ENCODE peak calls at places on chromosomes 4 and X, in five cellular contexts. One of them, this sample, is unnamed.

GRCh38 chr4:102734591-102735385 is 26.0 kb downstream of the MANBA start:
- DNase-seq in cardiac muscle cell: no peak
- DNase-seq in epithelial cell of proximal tubule: no peak
- DNase-seq in PC-9: no peak
- DNase-seq in uterus: no peak
- DNase-seq in this sample: no peak

GRCh38 chr4:153676984-153677383 is 7.1 kb upstream of the TLR2 start:
- DNase-seq in PC-9: no peak
- DNase-seq in uterus: no peak
- DNase-seq in cardiac muscle cell: no peak
- DNase-seq in epithelial cell of proximal tubule: peak; percentile 65
- DNase-seq in this sample: no peak

GRCh38 chr4:182795446-182796238 is 121.5 kb downstream of the DCTD start:
- DNase-seq in uterus: no peak
- DNase-seq in epithelial cell of proximal tubule: no peak
- DNase-seq in PC-9: no peak
- DNase-seq in cardiac muscle cell: peak; percentile 52
- DNase-seq in this sample: no peak

GRCh38 chr4:120977435-120977997 is 55.0 kb upstream of the PRDM5 start:
- DNase-seq in cardiac muscle cell: no peak
- DNase-seq in epithelial cell of proximal tubule: peak; percentile 38
- DNase-seq in PC-9: no peak
- DNase-seq in uterus: no peak
- DNase-seq in this sample: no peak

GRCh38 chr4:83075696-83076095 is 38.8 kb downstream of the PLAC8 start:
- DNase-seq in epithelial cell of proximal tubule: peak; percentile 7
- DNase-seq in PC-9: no peak
- DNase-seq in cardiac muscle cell: no peak
- DNase-seq in uterus: no peak
- DNase-seq in this sample: no peak

GRCh38 chr4:139672215-139672614 is 6.6 kb downstream of the MGST2 start:
- DNase-seq in epithelial cell of proximal tubule: no peak
- DNase-seq in cardiac muscle cell: no peak
- DNase-seq in uterus: no peak
- DNase-seq in PC-9: no peak
- DNase-seq in this sample: no peak

GRCh38 chr4:60201052-60201673 is 999.0 kb upstream of the ADGRL3 start:
- DNase-seq in epithelial cell of proximal tubule: peak; percentile 12
- DNase-seq in PC-9: no peak
- DNase-seq in cardiac muscle cell: peak; percentile 80
- DNase-seq in uterus: no peak
- DNase-seq in this sample: no peak

GRCh38 chrX:17438221-17438620 is 63.2 kb downstream of the NHS start:
- DNase-seq in epithelial cell of proximal tubule: no peak
- DNase-seq in uterus: no peak
- DNase-seq in cardiac muscle cell: no peak
- DNase-seq in PC-9: no peak
- DNase-seq in this sample: no peak

GRCh38 chr4:185893500-185893899 is 81.5 kb upstream of the SORBS2 start:
- DNase-seq in uterus: no peak
- DNase-seq in epithelial cell of proximal tubule: no peak
- DNase-seq in cardiac muscle cell: no peak
- DNase-seq in PC-9: no peak
- DNase-seq in this sample: no peak

GRCh38 chr4:87717276-87718031 is 67.4 kb downstream of the DMP1 start:
- DNase-seq in uterus: no peak
- DNase-seq in cardiac muscle cell: no peak
- DNase-seq in epithelial cell of proximal tubule: no peak
- DNase-seq in PC-9: no peak
- DNase-seq in this sample: no peak

GRCh38 chr4:145619639-145619996 is 433 bp downstream of the MMAA start:
- DNase-seq in PC-9: peak; percentile 40
- DNase-seq in epithelial cell of proximal tubule: peak; percentile 81
- DNase-seq in uterus: peak; percentile 36
- DNase-seq in cardiac muscle cell: peak; percentile 31
- DNase-seq in this sample: no peak

GRCh38 chr4:77881460-77882295 is 19.0 kb downstream of the MRPL1 start:
- DNase-seq in epithelial cell of proximal tubule: no peak
- DNase-seq in uterus: no peak
- DNase-seq in PC-9: no peak
- DNase-seq in cardiac muscle cell: no peak
- DNase-seq in this sample: no peak

GRCh38 chr4:3630934-3631585 is 98.8 kb upstream of the LRPAP1 start:
- DNase-seq in epithelial cell of proximal tubule: no peak
- DNase-seq in uterus: no peak
- DNase-seq in cardiac muscle cell: no peak
- DNase-seq in PC-9: no peak
- DNase-seq in this sample: no peak

GRCh38 chr4:107248571-107248970 is 212.5 kb upstream of the DKK2 start:
- DNase-seq in PC-9: no peak
- DNase-seq in uterus: no peak
- DNase-seq in cardiac muscle cell: no peak
- DNase-seq in epithelial cell of proximal tubule: no peak
- DNase-seq in this sample: no peak

GRCh38 chr4:169024762-169025161 is 14.7 kb upstream of the CBR4 start:
- DNase-seq in epithelial cell of proximal tubule: no peak
- DNase-seq in PC-9: peak; percentile 41
- DNase-seq in uterus: no peak
- DNase-seq in cardiac muscle cell: peak; percentile 23
- DNase-seq in this sample: no peak

GRCh38 chrX:129496625-129497024 is 26.7 kb downstream of the SMARCA1 start:
- DNase-seq in uterus: no peak
- DNase-seq in PC-9: no peak
- DNase-seq in cardiac muscle cell: no peak
- DNase-seq in epithelial cell of proximal tubule: no peak
- DNase-seq in this sample: no peak

GRCh38 chrX:103329991-103330390 is at the start of gene TCEAL7:
- DNase-seq in epithelial cell of proximal tubule: no peak
- DNase-seq in PC-9: no peak
- DNase-seq in uterus: peak; percentile 57
- DNase-seq in cardiac muscle cell: no peak
- DNase-seq in this sample: no peak

GRCh38 chrX:13890806-13891205 is 73.9 kb upstream of the GPM6B start:
- DNase-seq in cardiac muscle cell: no peak
- DNase-seq in epithelial cell of proximal tubule: no peak
- DNase-seq in uterus: no peak
- DNase-seq in PC-9: no peak
- DNase-seq in this sample: no peak

GRCh38 chrX:71118985-71119535 is 664 bp downstream of the MED12 start:
- DNase-seq in epithelial cell of proximal tubule: no peak
- DNase-seq in uterus: no peak
- DNase-seq in PC-9: no peak
- DNase-seq in cardiac muscle cell: no peak
- DNase-seq in this sample: no peak

GRCh38 chr4:2297606-2298517 is 36.0 kb upstream of the MXD4 start:
- DNase-seq in cardiac muscle cell: no peak
- DNase-seq in uterus: no peak
- DNase-seq in epithelial cell of proximal tubule: no peak
- DNase-seq in PC-9: no peak
- DNase-seq in this sample: no peak

GRCh38 chr4:139800082-139800481 is 134.5 kb downstream of the MGST2 start:
- DNase-seq in uterus: no peak
- DNase-seq in cardiac muscle cell: no peak
- DNase-seq in PC-9: no peak
- DNase-seq in epithelial cell of proximal tubule: no peak
- DNase-seq in this sample: no peak

GRCh38 chr4:73508651-73509050 is 27.1 kb downstream of the AFM start:
- DNase-seq in PC-9: no peak
- DNase-seq in epithelial cell of proximal tubule: no peak
- DNase-seq in cardiac muscle cell: no peak
- DNase-seq in uterus: no peak
- DNase-seq in this sample: no peak

GRCh38 chr4:52071786-52072552 is 20.9 kb downstream of the SPATA18 start:
- DNase-seq in uterus: no peak
- DNase-seq in PC-9: no peak
- DNase-seq in epithelial cell of proximal tubule: no peak
- DNase-seq in cardiac muscle cell: no peak
- DNase-seq in this sample: no peak

GRCh38 chr4:15344041-15344440 is 83.8 kb upstream of the C1QTNF7 start:
- DNase-seq in uterus: no peak
- DNase-seq in PC-9: no peak
- DNase-seq in cardiac muscle cell: no peak
- DNase-seq in epithelial cell of proximal tubule: no peak
- DNase-seq in this sample: no peak

GRCh38 chr4:14592950-14593349 is 409.3 kb upstream of the CPEB2 start:
- DNase-seq in cardiac muscle cell: no peak
- DNase-seq in epithelial cell of proximal tubule: no peak
- DNase-seq in uterus: no peak
- DNase-seq in PC-9: no peak
- DNase-seq in this sample: no peak

GRCh38 chr4:97500423-97500822 is 642.9 kb downstream of the STPG2 start:
- DNase-seq in PC-9: no peak
- DNase-seq in uterus: no peak
- DNase-seq in cardiac muscle cell: no peak
- DNase-seq in epithelial cell of proximal tubule: no peak
- DNase-seq in this sample: no peak

GRCh38 chrX:111131572-111131971 is 35.6 kb downstream of the PAK3 start:
- DNase-seq in cardiac muscle cell: no peak
- DNase-seq in uterus: no peak
- DNase-seq in epithelial cell of proximal tubule: no peak
- DNase-seq in PC-9: no peak
- DNase-seq in this sample: no peak

GRCh38 chr4:139241086-139241783 is 38.8 kb downstream of the MGARP start:
- DNase-seq in epithelial cell of proximal tubule: peak; percentile 42
- DNase-seq in PC-9: no peak
- DNase-seq in cardiac muscle cell: no peak
- DNase-seq in uterus: no peak
- DNase-seq in this sample: no peak

DNA sequence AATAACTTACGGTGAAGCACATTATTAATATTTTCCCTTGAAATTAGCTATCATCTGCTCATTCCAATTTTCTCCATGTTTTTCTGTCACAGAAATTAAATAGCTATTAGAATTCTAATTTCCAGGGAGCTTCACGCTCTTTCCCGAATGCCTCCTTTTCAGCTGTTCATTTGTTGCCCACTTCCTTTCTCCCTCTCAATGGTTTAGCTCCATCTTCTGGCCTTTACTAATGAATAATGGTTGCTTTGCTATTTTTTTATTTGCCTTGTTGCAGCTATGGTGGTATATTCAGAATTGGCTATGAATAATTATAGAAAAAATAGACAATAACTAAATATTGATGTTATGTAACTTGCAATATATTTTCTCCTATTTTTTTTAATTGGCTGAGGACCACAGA is 70.5 kb downstream of the GRIA2 start:
- DNase-seq in PC-9: no peak
- DNase-seq in epithelial cell of proximal tubule: no peak
- DNase-seq in uterus: no peak
- DNase-seq in cardiac muscle cell: no peak
- DNase-seq in this sample: no peak
- TF ChIP-seq CTCF in PC-9: no peak
- TF ChIP-seq CTCF in epithelial cell of proximal tubule: no peak
- TF ChIP-seq CTCF in uterus: no peak
- TF ChIP-seq CTCF in cardiac muscle cell: no peak
- TF ChIP-seq CTCF in this sample: no peak

GRCh38 chr4:94744830-94745229 is 12.9 kb upstream of the BMPR1B start:
- DNase-seq in epithelial cell of proximal tubule: no peak
- DNase-seq in uterus: no peak
- DNase-seq in PC-9: no peak
- DNase-seq in cardiac muscle cell: no peak
- DNase-seq in this sample: no peak

GRCh38 chr4:94741304-94741703 is 16.5 kb upstream of the BMPR1B start:
- DNase-seq in epithelial cell of proximal tubule: no peak
- DNase-seq in cardiac muscle cell: no peak
- DNase-seq in PC-9: no peak
- DNase-seq in uterus: no peak
- DNase-seq in this sample: no peak

GRCh38 chr4:94743838-94744237 is 13.9 kb upstream of the BMPR1B start:
- DNase-seq in epithelial cell of proximal tubule: no peak
- DNase-seq in uterus: no peak
- DNase-seq in cardiac muscle cell: no peak
- DNase-seq in PC-9: no peak
- DNase-seq in this sample: no peak

DNA sequence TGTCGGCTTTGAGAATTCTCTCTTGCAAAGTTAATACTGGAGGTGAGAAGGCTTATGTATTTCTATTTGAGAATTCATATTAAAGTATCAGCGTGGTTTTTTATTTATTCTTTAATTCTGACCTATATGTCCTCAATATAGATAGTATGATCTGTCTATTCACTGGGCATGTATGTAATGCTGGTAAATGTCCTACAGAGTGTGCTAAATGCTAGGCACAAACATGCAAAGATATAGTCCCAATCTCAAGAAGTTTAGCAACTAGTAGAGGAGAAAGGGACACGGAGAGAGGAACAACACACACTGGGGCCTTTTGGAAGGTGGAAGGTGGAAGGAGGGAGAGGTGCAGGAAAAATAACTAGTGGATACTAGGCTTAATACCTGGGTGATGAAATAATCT is 11.0 kb upstream of the BMPR1B start:
- DNase-seq in epithelial cell of proximal tubule: no peak
- DNase-seq in PC-9: no peak
- DNase-seq in cardiac muscle cell: no peak
- DNase-seq in uterus: no peak
- DNase-seq in this sample: no peak
- TF ChIP-seq CTCF in epithelial cell of proximal tubule: peak; percentile 45
- TF ChIP-seq CTCF in PC-9: no peak
- TF ChIP-seq CTCF in cardiac muscle cell: no peak
- TF ChIP-seq CTCF in uterus: no peak
- TF ChIP-seq CTCF in this sample: no peak

GRCh38 chr4:85741421-85741820 is 266.5 kb downstream of the ARHGAP24 start:
- DNase-seq in cardiac muscle cell: no peak
- DNase-seq in epithelial cell of proximal tubule: no peak
- DNase-seq in uterus: no peak
- DNase-seq in PC-9: no peak
- DNase-seq in this sample: no peak

GRCh38 chr4:85738721-85739120 is 263.8 kb downstream of the ARHGAP24 start:
- DNase-seq in PC-9: no peak
- DNase-seq in uterus: no peak
- DNase-seq in cardiac muscle cell: no peak
- DNase-seq in epithelial cell of proximal tubule: no peak
- DNase-seq in this sample: no peak

GRCh38 chr4:85740431-85740861 is 265.5 kb downstream of the ARHGAP24 start:
- DNase-seq in epithelial cell of proximal tubule: no peak
- DNase-seq in uterus: no peak
- DNase-seq in PC-9: no peak
- DNase-seq in cardiac muscle cell: no peak
- DNase-seq in this sample: no peak

GRCh38 chr4:85744950-85745349 is 270.0 kb downstream of the ARHGAP24 start:
- DNase-seq in epithelial cell of proximal tubule: no peak
- DNase-seq in uterus: no peak
- DNase-seq in PC-9: no peak
- DNase-seq in cardiac muscle cell: no peak
- DNase-seq in this sample: no peak

GRCh38 chr4:85741921-85742591 is 267.1 kb downstream of the ARHGAP24 start:
- DNase-seq in PC-9: no peak
- DNase-seq in cardiac muscle cell: no peak
- DNase-seq in epithelial cell of proximal tubule: no peak
- DNase-seq in uterus: no peak
- DNase-seq in this sample: no peak
- TF ChIP-seq CTCF in PC-9: no peak
- TF ChIP-seq CTCF in cardiac muscle cell: no peak
- TF ChIP-seq CTCF in epithelial cell of proximal tubule: no peak
- TF ChIP-seq CTCF in uterus: no peak
- TF ChIP-seq CTCF in this sample: no peak

GRCh38 chrX:124401696-124402095 is 55.3 kb downstream of the SH2D1A start:
- DNase-seq in cardiac muscle cell: no peak
- DNase-seq in PC-9: no peak
- DNase-seq in uterus: no peak
- DNase-seq in epithelial cell of proximal tubule: no peak
- DNase-seq in this sample: no peak

GRCh38 chrX:124405868-124406267 is 59.5 kb downstream of the SH2D1A start:
- DNase-seq in uterus: no peak
- DNase-seq in PC-9: no peak
- DNase-seq in epithelial cell of proximal tubule: no peak
- DNase-seq in cardiac muscle cell: no peak
- DNase-seq in this sample: no peak

GRCh38 chrX:124406294-124407013 is 60.1 kb downstream of the SH2D1A start:
- DNase-seq in uterus: no peak
- DNase-seq in cardiac muscle cell: peak; percentile 53
- DNase-seq in epithelial cell of proximal tubule: peak; percentile 33
- DNase-seq in PC-9: peak; percentile 91
- DNase-seq in this sample: no peak
- TF ChIP-seq CTCF in uterus: peak; percentile 24
- TF ChIP-seq CTCF in cardiac muscle cell: peak; percentile 46
- TF ChIP-seq CTCF in epithelial cell of proximal tubule: peak; percentile 53
- TF ChIP-seq CTCF in PC-9: peak; percentile 83
- TF ChIP-seq CTCF in this sample: no peak